ENCODE peak calls at places on chromosome 10, in nine cellular contexts. N, H, V, D, P, A, J, T and X are unnamed samples.

GRCh38 chr10:108434818-108435217 is 1270.3 kb upstream of the SORCS1 start:
- DNase-seq in V (no peak), A (no peak), P (no peak), N (peak; percentile 31), H (no peak), J (no peak), D (no peak), T (no peak), X (no peak)

GRCh38 chr10:1854271-1854670 is 116.9 kb upstream of the ADARB2 start:
- DNase-seq in P (no peak), H (no peak), T (no peak), V (no peak), N (no peak), J (no peak), A (no peak), D (no peak), X (no peak)

GRCh38 chr10:72511414-72511813 is 114.5 kb downstream of the MICU1 start:
- DNase-seq in V (no peak), J (no peak), H (no peak), P (no peak), A (no peak), D (no peak), N (no peak), T (no peak), X (no peak)

GRCh38 chr10:97888641-97889262 is 39.1 kb downstream of the GOLGA7B start:
- DNase-seq in J (peak; percentile 12), N (peak; percentile 78), H (peak; percentile 7), A (no peak), T (no peak), D (no peak), V (no peak), P (peak; percentile 67), X (no peak)

GRCh38 chr10:114489521-114490310 is 85.4 kb upstream of the AFAP1L2 start:
- DNase-seq in H (no peak), V (no peak), T (no peak), P (no peak), D (no peak), J (no peak), N (no peak), A (no peak), X (no peak)

GRCh38 chr10:78298835-78299234 is 265.2 kb downstream of the RPS24 start:
- DNase-seq in D (no peak), P (no peak), J (no peak), H (no peak), A (no peak), V (no peak), T (no peak), N (no peak), X (no peak)

GRCh38 chr10:77927343-77928256 is 1.0 kb upstream of the DLG5 start:
- DNase-seq in H (no peak), P (no peak), N (peak; percentile 44), V (no peak), T (no peak), J (no peak), A (no peak), D (no peak), X (no peak)

GRCh38 chr10:31321396-31321941 is 2.5 kb downstream of the ZEB1 start:
- DNase-seq in A (peak; percentile 26), T (no peak), J (peak; percentile 48), H (peak; percentile 24), N (no peak), V (peak; percentile 17), D (peak; percentile 56), P (no peak), X (no peak)

GRCh38 chr10:76550806-76551205 is 1086.8 kb downstream of the KCNMA1 start:
- DNase-seq in A (no peak), H (peak; percentile 39), D (no peak), T (peak; percentile 26), J (peak; percentile 62), N (no peak), P (no peak), V (no peak), X (no peak)

GRCh38 chr10:76554478-76554877 is 1083.1 kb downstream of the KCNMA1 start:
- DNase-seq in H (no peak), D (no peak), J (no peak), T (no peak), P (no peak), A (no peak), V (no peak), N (no peak), X (no peak)

GRCh38 chr10:76553231-76553630 is 1084.4 kb downstream of the KCNMA1 start:
- DNase-seq in V (no peak), D (no peak), A (no peak), T (no peak), J (no peak), N (no peak), H (no peak), P (no peak), X (no peak)

GRCh38 chr10:76555271-76555670 is 1082.3 kb downstream of the KCNMA1 start:
- DNase-seq in A (no peak), V (no peak), D (no peak), T (no peak), H (no peak), P (no peak), J (no peak), N (no peak), X (no peak)

DNA sequence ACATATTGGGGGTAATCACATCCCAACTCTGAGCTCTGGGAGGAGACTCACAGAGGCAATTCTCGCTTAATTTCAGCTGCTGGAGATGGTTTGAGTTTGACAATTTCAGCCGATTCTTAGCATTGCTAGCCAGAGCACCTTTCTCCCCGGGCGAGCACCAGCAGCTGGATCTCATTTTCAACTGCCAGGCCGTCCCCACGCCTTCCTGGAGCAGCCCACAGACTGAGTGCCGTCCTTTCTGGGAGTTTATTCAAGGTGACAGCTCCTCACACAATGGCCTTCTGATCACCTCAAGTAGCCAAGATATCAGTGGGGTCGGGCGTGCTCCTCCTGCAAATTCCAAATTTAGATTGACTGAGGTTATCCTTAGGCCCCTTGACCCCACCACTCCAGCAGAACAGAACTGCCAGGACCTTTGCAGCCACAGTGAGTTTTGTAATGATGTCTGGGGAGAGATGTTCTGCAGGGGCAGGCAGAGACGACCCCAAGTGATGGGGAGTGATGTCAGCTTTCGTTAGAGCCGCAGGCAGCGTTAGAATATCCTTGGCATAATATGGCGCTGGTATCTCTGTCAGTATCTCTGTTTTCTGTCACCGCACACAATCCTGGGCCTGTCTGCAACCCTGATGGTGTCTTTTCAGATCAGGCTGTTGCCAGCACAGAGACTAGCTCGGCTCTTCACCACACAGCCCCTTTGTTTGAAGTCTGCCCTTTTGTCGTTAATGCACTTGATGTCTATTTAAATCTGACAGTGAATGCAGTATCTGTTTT is 1083.7 kb downstream of the KCNMA1 start:
- DNase-seq in T (no peak), H (no peak), V (no peak), N (no peak), A (no peak), D (no peak), J (no peak), P (no peak), X (no peak)
- TF ChIP-seq CTCF in T (no peak), H (no peak), V (no peak), N (no peak), A (no peak), D (no peak), J (no peak), P (no peak), X (no peak)

DNA sequence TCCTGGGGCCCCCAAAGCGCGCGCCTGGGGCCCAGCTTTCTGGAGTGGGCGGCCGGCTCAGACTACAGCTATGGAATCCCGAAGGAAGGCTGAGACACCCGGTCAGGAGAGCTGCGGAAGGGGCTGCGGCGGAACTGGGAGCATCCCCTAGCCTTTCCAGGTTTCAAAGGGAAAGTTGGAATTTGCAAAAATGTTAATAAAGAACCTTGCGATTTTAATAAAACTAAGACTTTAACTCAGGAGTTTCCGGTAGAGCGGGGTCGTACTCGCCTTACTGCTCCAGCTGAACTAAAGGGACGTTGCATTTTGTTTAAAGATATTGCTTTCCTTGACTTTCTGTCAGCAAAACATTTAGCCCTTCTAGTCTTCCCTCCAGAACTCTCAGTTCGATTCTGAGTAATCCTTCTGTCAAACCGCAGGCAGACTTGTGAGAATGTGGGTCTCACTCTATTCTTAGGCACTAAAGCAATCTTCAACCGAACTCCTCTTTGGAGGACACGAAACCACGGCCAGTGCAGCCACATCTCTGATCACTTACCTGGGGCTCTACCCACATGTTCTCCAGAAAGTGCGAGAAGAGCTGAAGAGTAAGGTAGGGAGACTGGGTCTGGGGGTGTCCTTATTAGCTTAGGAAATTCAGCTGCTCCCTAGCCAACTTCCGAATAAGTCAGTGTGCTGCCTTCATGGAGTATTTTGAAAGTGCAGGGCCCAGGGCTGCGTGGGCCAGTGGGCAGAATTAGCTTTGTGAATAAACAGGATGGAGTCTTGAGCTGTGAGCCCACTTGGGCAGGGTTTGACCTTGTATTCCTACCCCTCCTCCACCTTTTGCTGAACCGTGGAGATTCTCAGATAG is 1.9 kb downstream of the CYP26A1 start:
- DNase-seq in H (no peak), N (no peak), T (no peak), P (no peak), D (peak; percentile 68), A (no peak), J (no peak), V (no peak), X (no peak)
- H3K4me3 ChIP-seq in H (no peak overlapping the region), N (no peak overlapping the region), T (no peak overlapping the region), P (no peak overlapping the region), D (no peak overlapping the region), A (no peak overlapping the region), J (no peak overlapping the region), V (no peak overlapping the region), X (no peak overlapping the region)

GRCh38 chr10:117164878-117165556 is 26.9 kb upstream of the VAX1 start:
- DNase-seq in H (no peak), N (no peak), D (no peak), T (no peak), V (no peak), P (no peak), A (no peak), J (no peak), X (no peak)

GRCh38 chr10:117163954-117164292 is 25.9 kb upstream of the VAX1 start:
- DNase-seq in V (no peak), T (no peak), J (no peak), H (no peak), P (no peak), N (no peak), A (no peak), D (no peak), X (no peak)

GRCh38 chr10:117161386-117162033 is 23.4 kb upstream of the VAX1 start:
- DNase-seq in H (no peak), V (no peak), T (no peak), P (no peak), J (no peak), A (no peak), N (no peak), D (no peak), X (no peak)

GRCh38 chr10:117162093-117163021 is 24.3 kb upstream of the VAX1 start:
- DNase-seq in A (no peak), H (no peak), J (no peak), P (no peak), V (no peak), D (no peak), N (no peak), T (no peak), X (no peak)

GRCh38 chr10:117163061-117163953 is 25.2 kb upstream of the VAX1 start:
- DNase-seq in A (no peak), T (no peak), H (no peak), V (no peak), P (no peak), D (no peak), N (no peak), J (no peak), X (no peak)
- TF ChIP-seq CTCF in A (no peak), T (no peak), H (no peak), V (no peak), P (peak; percentile 26), D (no peak), N (no peak), J (no peak), X (no peak)

GRCh38 chr10:13528138-13528874 is 508 bp downstream of the BEND7 start:
- DNase-seq in A (no peak), D (no peak), H (no peak), J (no peak), T (no peak), P (no peak), V (no peak), N (no peak), X (no peak)

GRCh38 chr10:13526952-13527863 is 1.6 kb downstream of the BEND7 start:
- DNase-seq in V (no peak), N (peak; percentile 34), J (peak; percentile 44), P (peak; percentile 81), H (peak; percentile 72), D (no peak), A (no peak), T (no peak), X (no peak)

GRCh38 chr10:13528875-13529713 is at the start of gene BEND7:
- DNase-seq in J (no peak), D (no peak), N (peak; percentile 16), P (no peak), H (peak; percentile 16), A (no peak), T (no peak), V (no peak), X (no peak)

GRCh38 chr10:13529714-13529973 is 830 bp upstream of the BEND7 start:
- DNase-seq in J (no peak), V (no peak), P (no peak), T (no peak), D (no peak), A (no peak), H (no peak), N (no peak), X (no peak)

DNA sequence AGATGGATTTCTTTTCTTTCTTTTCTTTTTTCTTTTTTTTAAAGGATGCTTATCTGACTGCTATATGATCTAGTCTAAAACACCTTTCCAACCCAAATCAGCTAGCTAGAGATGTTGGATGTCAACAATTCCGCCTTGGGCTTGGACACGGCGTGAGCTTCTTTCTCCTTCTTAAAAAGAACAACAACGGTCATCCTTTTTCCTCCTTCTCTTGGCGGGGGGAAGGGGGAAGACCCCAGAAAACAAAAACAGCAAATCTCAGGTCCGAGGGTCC is 1.0 kb downstream of the BEND7 start:
- DNase-seq in H (no peak), A (no peak), T (no peak), P (no peak), N (no peak), V (no peak), J (no peak), D (no peak), X (no peak)
- H3K4me3 ChIP-seq in H (peak overlapping the region; percentile 57), A (no peak overlapping the region), T (peak overlapping the region; percentile 49), P (peak overlapping the region; percentile 71), N (peak overlapping the region; percentile 69), V (peak overlapping the region; percentile 34), J (peak overlapping the region; percentile 52), D (no peak overlapping the region), X (no peak overlapping the region)